ENCODE peak calls at places on chromosomes 5 and 9, in five cellular contexts. G, T, A, V and P are unnamed samples.

GRCh38 chr5:126139086-126139485 is 284.1 kb upstream of the GRAMD2B start:
- DNase-seq in G (no peak), T (no peak), A (no peak), V (no peak), P (no peak)

GRCh38 chr9:3074247-3074646 is 230.4 kb upstream of the PUM3 start:
- DNase-seq in G (no peak), T (no peak), A (no peak), V (no peak), P (no peak)

GRCh38 chr5:180629703-180630382 is 19.6 kb downstream of the FLT4 start:
- DNase-seq in G (no peak), T (no peak), A (no peak), V (no peak), P (no peak)

GRCh38 chr9:91857291-91857781 is 92.7 kb downstream of the ROR2 start:
- DNase-seq in G (no peak), T (no peak), A (no peak), V (no peak), P (no peak)

GRCh38 chr9:131839281-131840084 is 99.6 kb upstream of the RAPGEF1 start:
- DNase-seq in G (no peak), T (peak; percentile 80), A (peak; percentile 32), V (peak; percentile 25), P (peak; percentile 28)

GRCh38 chr5:149397530-149397929 is 18.4 kb upstream of the IL17B start:
- DNase-seq in G (peak; percentile 15), T (no peak), A (no peak), V (no peak), P (no peak)

GRCh38 chr9:100554935-100555401 is 22.9 kb upstream of the CAVIN4 start:
- DNase-seq in G (no peak), T (no peak), A (no peak), V (no peak), P (no peak)

GRCh38 chr5:180098991-180099732 is 27.6 kb upstream of the RNF130 start:
- DNase-seq in G (no peak), T (no peak), A (no peak), V (no peak), P (no peak)

GRCh38 chr5:111563041-111563822 is 50.9 kb upstream of the STARD4 start:
- DNase-seq in G (no peak), T (no peak), A (no peak), V (no peak), P (no peak)

GRCh38 chr5:32436553-32437262 is 7.8 kb downstream of the ZFR start:
- DNase-seq in G (no peak), T (no peak), A (no peak), V (no peak), P (no peak)

GRCh38 chr9:113436753-113437515 is 26.4 kb downstream of the C9orf43 start:
- DNase-seq in G (no peak), T (no peak), A (no peak), V (no peak), P (no peak)

GRCh38 chr5:14668247-14668646 is 3.7 kb downstream of the OTULIN start:
- DNase-seq in G (no peak), T (no peak), A (no peak), V (no peak), P (no peak)

GRCh38 chr5:10331341-10331796 is 22.1 kb upstream of the MARCHF6 start:
- DNase-seq in G (peak; percentile 92), T (no peak), A (no peak), V (peak; percentile 85), P (peak; percentile 64)

GRCh38 chr5:34930527-34930844 is 1.1 kb downstream of the DNAJC21 start:
- DNase-seq in G (no peak), T (no peak), A (no peak), V (no peak), P (no peak)

GRCh38 chr5:180133060-180133459 is 61.5 kb upstream of the RNF130 start:
- DNase-seq in G (no peak), T (no peak), A (no peak), V (no peak), P (no peak)

GRCh38 chr9:34070601-34071340 is 22.1 kb upstream of the UBAP2 start:
- DNase-seq in G (no peak), T (no peak), A (no peak), V (no peak), P (no peak)

GRCh38 chr9:126069400-126069955 is 257.2 kb upstream of the MVB12B start:
- DNase-seq in G (no peak), T (no peak), A (no peak), V (no peak), P (no peak)

GRCh38 chr5:143084452-143084851 is 314.3 kb downstream of the ARHGAP26 start:
- DNase-seq in G (no peak), T (no peak), A (no peak), V (no peak), P (no peak)

GRCh38 chr5:10301266-10301665 is 6.4 kb downstream of the CMBL start:
- DNase-seq in G (no peak), T (no peak), A (no peak), V (no peak), P (no peak)

GRCh38 chr5:136814621-136815378 is 449.5 kb upstream of the TRPC7 start:
- DNase-seq in G (no peak), T (no peak), A (no peak), V (no peak), P (peak; percentile 27)

GRCh38 chr5:1929108-1929991 is 46.6 kb upstream of the IRX4 start:
- DNase-seq in G (no peak), T (no peak), A (no peak), V (no peak), P (no peak)

GRCh38 chr9:7369384-7369821 is 430.2 kb downstream of the DMAC1 start:
- DNase-seq in G (no peak), T (no peak), A (no peak), V (no peak), P (no peak)

GRCh38 chr5:168184103-168184502 is 107.3 kb upstream of the WWC1 start:
- DNase-seq in G (no peak), T (no peak), A (no peak), V (no peak), P (no peak)

GRCh38 chr5:150497989-150498317 is 10.0 kb upstream of the NDST1 start:
- DNase-seq in G (no peak), T (no peak), A (no peak), V (no peak), P (no peak)

GRCh38 chr9:132193227-132194110 is 31.6 kb downstream of the NTNG2 start:
- DNase-seq in G (no peak), T (no peak), A (no peak), V (no peak), P (no peak)

GRCh38 chr5:11509793-11510192 is 394.5 kb downstream of the CTNND2 start:
- DNase-seq in G (no peak), T (no peak), A (no peak), V (no peak), P (no peak)

GRCh38 chr9:14692918-14693861 is at the start of gene ZDHHC21:
- DNase-seq in G (peak; percentile 64), T (peak; percentile 20), A (no peak), V (peak; percentile 78), P (peak; percentile 75)
- H3K27ac ChIP-seq in G (no peak within 1 kb of the TSS), T (no peak within 1 kb of the TSS), A (peak within 1 kb of the TSS; percentile 29), V (no peak within 1 kb of the TSS), P (peak within 1 kb of the TSS; percentile 10)

DNA sequence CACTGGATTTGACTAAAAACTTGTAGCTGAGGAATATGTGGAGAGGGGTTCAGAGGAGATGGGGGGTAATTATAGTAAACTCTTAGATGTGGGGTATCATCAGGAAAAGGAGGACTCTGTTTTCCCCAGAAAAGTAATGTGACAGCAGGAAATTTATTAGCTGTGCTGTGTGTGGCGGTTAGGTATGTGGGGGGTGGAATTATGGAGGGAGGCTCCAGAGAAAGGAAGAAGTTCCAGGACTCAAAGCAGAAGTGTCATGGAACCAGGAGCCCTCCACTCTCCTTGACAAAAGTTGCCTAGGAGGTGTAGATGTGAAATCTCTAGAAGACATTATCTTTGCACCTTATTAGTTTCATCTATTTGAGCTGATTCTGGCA is 18.0 kb downstream of the NR2F1 start:
- DNase-seq in G (no peak), T (no peak), A (no peak), V (no peak), P (no peak)
- TF ChIP-seq CTCF in G (no peak), T (no peak), A (no peak), V (no peak), P (no peak)

GRCh38 chr5:16508730-16509531 is 43.3 kb upstream of the ZNF622 start:
- DNase-seq in G (no peak), T (peak; percentile 88), A (no peak), V (peak; percentile 77), P (peak; percentile 75)
- H3K27ac ChIP-seq in G (no peak overlapping the region), T (peak overlapping the region; percentile 85), A (no peak overlapping the region), V (peak overlapping the region; percentile 79), P (peak overlapping the region; percentile 83)

GRCh38 chr9:98255578-98256296 is at the start of gene TBC1D2:
- DNase-seq in G (peak; percentile 95), T (peak; percentile 98), A (peak; percentile 76), V (peak; percentile 95), P (peak; percentile 96)
- TF ChIP-seq CTCF in G (peak; percentile 33), T (no peak), A (no peak), V (peak; percentile 10), P (no peak)

GRCh38 chr5:119088438-119088837 is 17.6 kb downstream of the DMXL1 start:
- DNase-seq in G (no peak), T (no peak), A (no peak), V (no peak), P (no peak)
- H3K27ac ChIP-seq in G (no peak overlapping the region), T (no peak overlapping the region), A (no peak overlapping the region), V (no peak overlapping the region), P (no peak overlapping the region)